ENCODE peak calls at places on chromosomes 4 and X, in four cellular contexts. D is ovary, B is A549, U is NB4. Q is an unnamed sample.

GRCh38 chrX:22486326-22486725 is 213.6 kb downstream of the CBLL2 start:
- DNase-seq in D (no peak), B (no peak), U (no peak), Q (no peak)

GRCh38 chrX:39642071-39642470 is 455.7 kb downstream of the BCOR start:
- DNase-seq in D (peak; percentile 33), B (no peak), U (no peak), Q (no peak)

GRCh38 chr4:999863-1000425 is 6.7 kb upstream of the SLC26A1 start:
- DNase-seq in D (no peak), B (no peak), U (no peak), Q (no peak)

GRCh38 chr4:89715611-89716010 is 121.3 kb downstream of the SNCA start:
- DNase-seq in D (no peak), B (no peak), U (no peak), Q (no peak)

GRCh38 chr4:122824616-122825015 is 2.0 kb upstream of the FGF2 start:
- DNase-seq in D (no peak), B (no peak), U (no peak), Q (no peak)

GRCh38 chrX:1481636-1482529 is 29.2 kb upstream of the ASMTL start:
- DNase-seq in D (no peak), B (peak; percentile 71), U (peak; percentile 94), Q (peak; percentile 72)

GRCh38 chr4:128162434-128162833 is 101.3 kb downstream of the LARP1B start:
- DNase-seq in D (no peak), B (no peak), U (no peak), Q (no peak)

GRCh38 chr4:122814426-122814825 is 12.2 kb upstream of the FGF2 start:
- DNase-seq in D (no peak), B (no peak), U (no peak), Q (no peak)

GRCh38 chr4:153541426-153542096 is 75.4 kb downstream of the TMEM131L start:
- DNase-seq in D (no peak), B (no peak), U (peak; percentile 31), Q (no peak)

GRCh38 chr4:38154681-38155588 is 194.7 kb downstream of the PTTG2 start:
- DNase-seq in D (no peak), B (no peak), U (peak; percentile 67), Q (peak; percentile 85)

GRCh38 chrX:13747836-13748235 is 13.3 kb downstream of the OFD1 start:
- DNase-seq in D (no peak), B (peak; percentile 18), U (peak; percentile 67), Q (peak; percentile 57)

GRCh38 chr4:7769936-7770674 is 169.6 kb downstream of the AFAP1 start:
- DNase-seq in D (no peak), B (peak; percentile 33), U (peak; percentile 25), Q (no peak)

GRCh38 chr4:62533573-62533972 is 1333.4 kb downstream of the ADGRL3 start:
- DNase-seq in D (no peak), B (no peak), U (no peak), Q (no peak)

GRCh38 chr4:2249526-2249991 is 7.6 kb upstream of the HAUS3 start:
- DNase-seq in D (no peak), B (no peak), U (no peak), Q (no peak)

GRCh38 chr4:71593306-71593705 is 190.6 kb downstream of the GC start:
- DNase-seq in D (no peak), B (no peak), U (no peak), Q (no peak)

GRCh38 chrX:116272328-116272727 is 101.8 kb downstream of the AGTR2 start:
- DNase-seq in D (no peak), B (peak; percentile 12), U (no peak), Q (peak; percentile 15)

GRCh38 chr4:83828601-83829000 is 292.7 kb downstream of the GPAT3 start:
- DNase-seq in D (no peak), B (no peak), U (no peak), Q (no peak)

GRCh38 chr4:109815151-109816081 is at the start of gene GAR1:
- DNase-seq in D (peak; percentile 84), B (peak; percentile 85), U (peak; percentile 96), Q (peak; percentile 95)
- TF ChIP-seq POLR2A in D (no peak), B (peak; percentile 18), U (peak; percentile 69), Q (peak; percentile 87)

DNA sequence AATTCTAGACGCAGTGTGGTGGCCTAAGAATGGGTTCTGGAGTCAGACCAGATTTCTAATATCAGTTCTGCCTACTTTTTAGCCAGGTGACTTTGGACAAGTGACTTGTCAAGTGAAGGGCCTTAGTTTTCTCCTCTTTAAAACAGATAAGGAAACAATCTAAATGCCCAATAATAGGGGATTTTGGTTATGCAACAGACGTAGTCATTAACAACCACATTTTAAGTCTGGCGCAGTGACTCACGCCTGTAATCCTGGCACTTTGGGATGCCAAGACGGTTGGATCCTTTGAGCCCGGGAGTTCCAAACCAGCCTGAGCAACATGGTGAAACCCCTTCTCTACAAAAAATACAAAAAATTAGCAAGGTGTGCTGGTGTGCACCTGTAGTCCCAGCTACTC is 2.1 kb upstream of the ZMYM3 start:
- DNase-seq in D (no peak), B (no peak), U (no peak), Q (no peak)
- H3K4me3 ChIP-seq in D (no peak overlapping the region), B (no peak overlapping the region), U (no peak overlapping the region), Q (no peak overlapping the region)

GRCh38 chr4:69799337-69799736 is 38.9 kb upstream of the SULT1B1 start:
- DNase-seq in D (no peak), B (no peak), U (no peak), Q (no peak)

DNA sequence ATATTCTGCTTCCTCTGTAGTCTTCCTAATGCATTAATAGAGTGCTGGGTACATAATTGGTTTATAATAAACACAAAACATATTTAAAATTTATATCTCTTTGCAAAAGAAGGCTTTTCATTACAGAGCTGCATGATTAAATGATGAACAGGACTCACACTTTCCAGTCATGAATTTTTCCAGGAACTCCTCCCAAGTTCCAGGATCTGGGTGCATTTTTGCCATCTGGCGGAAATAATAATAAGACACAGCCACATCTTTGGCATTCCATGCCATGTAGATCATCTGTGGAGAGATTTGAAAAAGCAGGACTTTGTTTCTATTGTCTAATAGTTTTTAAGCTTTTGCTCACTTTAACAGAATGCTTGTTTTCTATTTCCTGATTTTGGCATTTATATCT is 40.2 kb upstream of the SULT1B1 start:
- DNase-seq in D (no peak), B (no peak), U (no peak), Q (no peak)
- TF ChIP-seq POLR2A in D (no peak), B (no peak), U (no peak), Q (no peak)

GRCh38 chr4:169163495-169163894 is 107.3 kb downstream of the SH3RF1 start:
- DNase-seq in D (no peak), B (no peak), U (no peak), Q (no peak)

GRCh38 chr4:169158860-169159259 is 111.9 kb downstream of the SH3RF1 start:
- DNase-seq in D (no peak), B (no peak), U (no peak), Q (no peak)

GRCh38 chr4:169159614-169160013 is 111.1 kb downstream of the SH3RF1 start:
- DNase-seq in D (no peak), B (no peak), U (no peak), Q (no peak)

GRCh38 chr4:169158046-169158445 is 112.7 kb downstream of the SH3RF1 start:
- DNase-seq in D (no peak), B (no peak), U (no peak), Q (no peak)

GRCh38 chr4:169160825-169161224 is 109.9 kb downstream of the SH3RF1 start:
- DNase-seq in D (no peak), B (no peak), U (no peak), Q (no peak)
- H3K4me3 ChIP-seq in D (no peak overlapping the region), B (no peak overlapping the region), U (no peak overlapping the region), Q (no peak overlapping the region)

DNA sequence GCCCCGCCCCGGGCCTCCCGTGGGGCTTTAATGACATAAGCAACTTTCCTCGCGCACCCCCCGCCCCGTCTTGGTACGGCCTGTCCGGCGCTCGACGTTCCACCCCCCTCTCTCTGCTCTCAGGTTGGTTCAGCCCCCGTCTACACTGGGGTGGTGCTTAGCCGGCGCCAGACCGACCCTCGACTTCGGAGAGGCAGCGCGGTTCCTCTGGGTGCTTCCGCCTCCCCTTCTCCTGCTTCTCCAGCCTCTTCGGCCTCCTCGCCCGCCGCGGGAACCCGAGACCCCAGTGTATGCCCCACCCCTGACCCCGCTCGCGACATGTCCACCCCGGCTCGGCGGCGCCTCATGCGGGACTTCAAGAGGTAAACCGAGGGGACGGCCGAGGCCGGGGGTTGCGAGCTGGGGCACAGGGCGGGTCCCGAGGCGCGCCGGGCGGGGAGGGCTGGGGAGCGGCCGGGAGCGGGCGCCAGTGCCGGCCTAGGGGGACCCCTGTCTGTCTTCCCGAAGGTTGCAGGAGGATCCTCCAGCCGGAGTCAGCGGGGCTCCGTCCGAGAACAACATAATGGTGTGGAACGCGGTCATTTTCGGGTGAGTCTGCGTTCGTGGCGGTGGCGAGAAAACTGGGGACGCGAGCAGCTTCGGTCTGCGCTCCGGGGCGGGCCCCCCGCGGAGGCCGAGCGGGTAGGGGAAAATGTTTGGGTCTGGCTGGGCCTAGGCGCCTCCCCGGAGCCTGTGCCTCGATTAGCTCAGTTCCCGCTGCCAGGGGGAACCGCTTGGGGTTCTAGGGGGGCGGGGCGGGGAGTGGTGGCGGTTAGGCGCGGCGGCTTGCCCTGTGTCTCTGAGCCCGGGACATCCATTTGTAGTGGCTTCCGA is at the start of gene UBE2A:
- DNase-seq in D (peak; percentile 90), B (peak; percentile 85), U (peak; percentile 95), Q (peak; percentile 92)
- TF ChIP-seq POLR2A in D (peak; percentile 70), B (peak; percentile 95), U (peak; percentile 90), Q (peak; percentile 96)

GRCh38 chrX:19987856-19988255 is 3.0 kb downstream of the BCLAF3 start:
- DNase-seq in D (no peak), B (no peak), U (no peak), Q (no peak)

GRCh38 chrX:19986531-19986930 is 4.3 kb downstream of the BCLAF3 start:
- DNase-seq in D (no peak), B (no peak), U (no peak), Q (no peak)

GRCh38 chrX:19990519-19991349 is at the start of gene BCLAF3:
- DNase-seq in D (peak; percentile 91), B (peak; percentile 85), U (peak; percentile 91), Q (peak; percentile 92)

GRCh38 chrX:19990225-19990518 is 689 bp downstream of the BCLAF3 start:
- DNase-seq in D (no peak), B (peak; percentile 10), U (peak; percentile 40), Q (no peak)

DNA sequence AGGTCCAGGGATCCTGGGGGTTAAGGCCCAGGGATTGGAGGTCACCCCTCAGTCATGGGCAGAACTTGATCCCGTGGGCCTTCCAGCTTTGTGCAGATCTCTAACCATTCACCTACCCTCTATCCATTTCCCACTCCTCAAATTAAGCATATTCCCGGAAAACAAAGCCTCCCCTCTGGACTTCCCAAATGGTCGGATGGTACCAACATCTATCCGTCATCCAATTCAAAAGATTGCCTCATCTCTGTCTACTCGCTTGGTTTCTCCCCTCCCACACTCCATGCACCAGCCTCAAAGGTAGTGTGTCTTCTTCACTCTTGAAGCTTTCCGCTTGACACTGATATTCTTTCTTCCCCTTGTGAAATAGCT is 473 bp upstream of the BCLAF3 start:
- DNase-seq in D (no peak), B (no peak), U (no peak), Q (no peak)
- H3K4me3 ChIP-seq in D (no peak overlapping the region), B (peak overlapping the region; percentile 76), U (peak overlapping the region; percentile 53), Q (peak overlapping the region; percentile 86)

GRCh38 chrX:386768-387575 is at the start of gene PPP2R3B:
- DNase-seq in D (peak; percentile 99), B (peak; percentile 99), U (peak; percentile 93), Q (peak; percentile 99)
- TF ChIP-seq POLR2A in D (peak; percentile 44), B (peak; percentile 74), U (peak; percentile 64), Q (peak; percentile 72)